ENCODE peak calls at places on chromosome 16, in ten cellular contexts. N is body of pancreas, H is neural progenitor cell, Y is foreskin keratinocyte, U is nephron progenitor cell, R is lower leg skin, K is activated B cell treated with CpG ODN at 0.5 μM for 24 hours, L is heart left ventricle, Z is uterus, C is astrocyte of the spinal cord. X is an unnamed sample.

GRCh38 chr16:28935924-28936783 is 4.4 kb downstream of the CD19 start:
- DNase-seq in H (peak), N (peak), U (peak), Y (no peak), C (peak), Z (peak), R (peak), L (peak), K (peak), X (peak)

GRCh38 chr16:71499775-71500364 is 10.7 kb upstream of the ZNF19 start:
- DNase-seq in N (peak), L (peak), U (peak), Z (no peak), Y (no peak), H (peak), R (peak), C (peak), K (no peak), X (no peak)

GRCh38 chr16:54265558-54266213 is 20.9 kb downstream of the IRX3 start:
- DNase-seq in Y (no peak), L (peak), U (no peak), C (no peak), H (no peak), K (no peak), Z (no peak), N (no peak), R (no peak), X (peak)

GRCh38 chr16:47565454-47565853 is 104.3 kb downstream of the PHKB start:
- DNase-seq in H (no peak), Y (peak), K (no peak), L (peak), R (peak), C (peak), N (peak), Z (no peak), U (no peak), X (no peak)

GRCh38 chr16:54957403-54957802 is 26.7 kb downstream of the IRX5 start:
- DNase-seq in L (no peak), H (peak), R (no peak), K (no peak), Z (no peak), U (no peak), C (no peak), N (peak), Y (no peak), X (no peak)

GRCh38 chr16:3295783-3296182 is 9.4 kb downstream of the TIGD7 start:
- DNase-seq in N (no peak), H (no peak), L (no peak), Z (no peak), R (no peak), K (no peak), Y (no peak), U (no peak), C (no peak), X (no peak)

GRCh38 chr16:88415381-88416323 is 32.9 kb downstream of the ZNF469 start:
- DNase-seq in R (no peak), Y (no peak), U (peak), L (no peak), H (no peak), Z (no peak), N (no peak), K (no peak), C (no peak), X (no peak)

GRCh38 chr16:56352351-56353053 is 72.8 kb downstream of the AMFR start:
- DNase-seq in C (no peak), U (no peak), L (peak), H (no peak), Z (peak), K (peak), R (no peak), Y (no peak), N (peak), X (peak)

GRCh38 chr16:919658-920631 is 50.8 kb downstream of the LMF1 start:
- DNase-seq in N (no peak), K (no peak), H (no peak), R (peak), U (no peak), Z (no peak), L (no peak), Y (no peak), C (peak), X (no peak)

GRCh38 chr16:84098939-84099338 is 17.8 kb downstream of the MBTPS1 start:
- DNase-seq in Y (no peak), R (no peak), K (no peak), C (peak), H (no peak), U (no peak), N (no peak), L (no peak), Z (no peak), X (no peak)

GRCh38 chr16:31016018-31016417 is 5.6 kb upstream of the STX1B start:
- DNase-seq in N (peak), Y (no peak), H (no peak), K (no peak), U (no peak), L (no peak), Z (no peak), C (no peak), R (no peak), X (no peak)
- TF ChIP-seq CTCF in N (no peak), Y (peak), H (peak), K (no peak), U (no peak), L (no peak), Z (no peak), C (peak), R (no peak), X (no peak)

DNA sequence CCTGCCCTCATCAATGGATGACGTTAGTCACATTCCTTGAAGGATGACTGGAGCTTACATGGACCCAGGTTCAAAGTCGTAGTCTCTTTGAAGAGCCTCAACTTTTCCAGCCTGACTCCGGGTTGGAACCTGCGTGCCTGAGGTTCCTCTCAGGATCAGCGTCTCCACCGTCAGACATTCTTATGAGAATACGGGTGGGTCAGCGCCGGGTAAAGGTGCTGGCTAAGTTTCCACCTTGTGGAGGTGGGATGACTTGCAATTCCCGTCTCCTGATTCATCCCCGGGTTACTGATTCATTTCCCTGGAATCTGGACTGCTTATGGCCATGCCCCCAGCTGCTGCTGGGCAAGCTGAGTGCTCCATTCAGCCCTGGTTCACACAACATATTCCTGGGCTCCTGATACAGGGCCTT is 38.9 kb upstream of the CMIP start:
- DNase-seq in K (no peak), N (peak), U (no peak), Z (no peak), Y (peak), L (no peak), R (no peak), C (peak), H (no peak), X (no peak)
- TF ChIP-seq CTCF in K (no peak), N (peak), U (no peak), Z (no peak), Y (peak), L (no peak), R (no peak), C (peak), H (no peak), X (no peak)

GRCh38 chr16:85555549-85556455 is 57.3 kb upstream of the GSE1 start:
- DNase-seq in C (peak), Y (no peak), N (peak), H (no peak), K (peak), U (peak), Z (peak), R (no peak), L (peak), X (no peak)

GRCh38 chr16:85556456-85557082 is 56.6 kb upstream of the GSE1 start:
- DNase-seq in C (peak), N (peak), R (no peak), L (peak), U (peak), Z (peak), K (peak), H (peak), Y (no peak), X (no peak)

GRCh38 chr16:85557083-85557975 is 55.8 kb upstream of the GSE1 start:
- DNase-seq in H (peak), L (no peak), N (peak), Z (peak), Y (no peak), C (no peak), R (no peak), U (no peak), K (peak), X (no peak)

GRCh38 chr16:85560932-85561247 is 52.2 kb upstream of the GSE1 start:
- DNase-seq in C (no peak), N (no peak), R (no peak), L (no peak), Z (no peak), K (no peak), Y (no peak), H (no peak), U (no peak), X (no peak)

GRCh38 chr16:85557976-85558589 is 55.0 kb upstream of the GSE1 start:
- DNase-seq in C (no peak), N (peak), R (no peak), Y (no peak), K (no peak), U (no peak), H (no peak), Z (no peak), L (no peak), X (no peak)
- TF ChIP-seq CTCF in C (no peak), N (peak), R (no peak), Y (no peak), K (no peak), U (no peak), H (no peak), Z (no peak), L (no peak), X (no peak)

DNA sequence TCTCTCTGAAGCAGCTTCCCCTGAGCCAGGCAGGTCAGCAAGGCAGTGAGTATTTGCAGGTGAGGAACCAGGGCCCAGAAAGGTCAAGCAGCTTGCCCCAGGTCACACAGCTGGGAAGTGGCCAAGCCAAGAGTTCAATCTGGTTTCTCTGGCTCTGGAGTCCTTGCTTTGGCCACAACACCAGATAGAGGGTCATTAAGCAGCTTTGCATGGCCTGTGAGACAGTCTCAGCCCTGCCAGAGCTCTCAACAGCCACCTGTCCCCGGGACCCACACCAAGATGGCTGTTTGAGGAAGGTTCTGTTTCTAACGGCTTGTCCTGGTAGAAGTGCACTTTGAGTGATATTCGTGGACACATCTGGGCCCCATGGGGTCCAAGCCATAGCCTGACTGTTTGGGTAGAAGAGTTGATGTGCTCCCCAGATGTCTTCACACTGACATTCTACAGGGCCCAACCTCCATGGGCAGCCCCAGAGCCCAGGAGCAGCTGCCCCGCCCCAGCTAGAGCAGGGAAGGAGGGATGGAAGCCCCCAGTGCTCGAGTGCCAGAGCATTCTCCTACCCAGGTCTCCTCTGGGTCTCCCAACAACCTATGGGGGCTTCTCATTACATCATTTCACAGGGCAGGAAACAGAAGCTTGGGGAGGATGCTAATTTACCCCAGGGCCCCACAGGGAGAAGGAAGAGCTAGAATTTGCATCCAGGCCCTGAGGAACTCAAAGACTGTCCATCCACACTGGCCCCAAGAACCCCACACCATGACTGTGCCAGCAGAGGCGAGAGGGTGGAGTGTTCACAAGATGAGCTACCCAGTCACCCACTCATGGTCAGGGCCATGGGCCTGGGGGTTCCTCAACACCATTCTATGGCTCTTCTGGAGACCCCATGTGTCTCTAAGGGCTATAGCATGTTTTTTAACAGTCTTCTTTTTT is 107.3 kb upstream of the CDH5 start:
- DNase-seq in U (no peak), C (no peak), K (no peak), L (no peak), Y (no peak), R (peak), H (no peak), Z (peak), N (no peak), X (peak)
- TF ChIP-seq CTCF in U (no peak), C (no peak), K (no peak), L (no peak), Y (no peak), R (no peak), H (no peak), Z (no peak), N (no peak), X (no peak)

GRCh38 chr16:17408955-17409441 is 61.8 kb downstream of the XYLT1 start:
- DNase-seq in H (no peak), U (no peak), K (no peak), N (no peak), L (no peak), Y (no peak), R (no peak), C (no peak), Z (no peak), X (no peak)
- TF ChIP-seq CTCF in H (no peak), U (no peak), K (no peak), N (no peak), L (no peak), Y (no peak), R (no peak), C (no peak), Z (no peak), X (no peak)

GRCh38 chr16:62261760-62262159 is 225.5 kb upstream of the CDH8 start:
- DNase-seq in Y (no peak), L (no peak), N (no peak), C (no peak), R (no peak), U (no peak), H (no peak), K (no peak), Z (no peak), X (no peak)

GRCh38 chr16:62254847-62255246 is 218.6 kb upstream of the CDH8 start:
- DNase-seq in U (no peak), H (no peak), C (no peak), K (no peak), Z (no peak), N (no peak), R (no peak), L (no peak), Y (peak), X (no peak)

GRCh38 chr16:62253926-62254325 is 217.7 kb upstream of the CDH8 start:
- DNase-seq in L (no peak), Z (no peak), K (no peak), U (no peak), C (no peak), R (no peak), H (no peak), N (no peak), Y (peak), X (no peak)

GRCh38 chr16:62256406-62256805 is 220.2 kb upstream of the CDH8 start:
- DNase-seq in K (no peak), L (no peak), N (no peak), C (no peak), R (no peak), Y (no peak), H (peak), Z (no peak), U (no peak), X (no peak)
- TF ChIP-seq CTCF in K (no peak), L (no peak), N (no peak), C (peak), R (no peak), Y (peak), H (peak), Z (no peak), U (peak), X (no peak)

X was measured in coronary artery.